ENCODE peak calls at places on chromosomes 1 and 21, in four cellular contexts. I is IMR-90; U is aorta; Z is CD8-positive, alpha-beta memory T cell. N is an unnamed sample. For H3K4me1, the result is how much of the 10 kb centered on the place peaks cover.

GRCh38 chr1:93395195-93395594 is 49.5 kb downstream of the DR1 start:
- DNase-seq in I (peak), Z (no peak), U (no peak), N (no peak)

GRCh38 chr1:68442822-68443556 is 6.8 kb downstream of the RPE65 start:
- DNase-seq in U (no peak), Z (no peak), I (peak), N (peak)

GRCh38 chr1:32716312-32717126 is 13.9 kb upstream of the SYNC start:
- DNase-seq in I (no peak), Z (peak), U (no peak), N (peak)

GRCh38 chr1:53543130-53543770 is 84.1 kb downstream of the DMRTB1 start:
- DNase-seq in I (no peak), U (peak), Z (no peak), N (no peak)

GRCh38 chr21:19440792-19441494 is 1037.4 kb upstream of the TMPRSS15 start:
- DNase-seq in U (no peak), Z (no peak), I (no peak), N (no peak)

GRCh38 chr1:179090522-179090921 is 8.7 kb downstream of the TOR3A start:
- DNase-seq in Z (no peak), U (peak), I (no peak), N (peak)

GRCh38 chr1:42730988-42731387 is 9.0 kb downstream of the CLDN19 start:
- DNase-seq in U (no peak), Z (no peak), I (no peak), N (no peak)

GRCh38 chr1:100868364-100868995 is 26.2 kb downstream of the EXTL2 start:
- DNase-seq in I (peak), Z (no peak), U (no peak), N (no peak)

GRCh38 chr21:45481566-45481965 is 60.7 kb downstream of the SLC19A1 start:
- DNase-seq in U (no peak), Z (no peak), I (no peak), N (no peak)

GRCh38 chr1:37932759-37933158 is 14.1 kb downstream of the INPP5B start:
- DNase-seq in I (peak), U (no peak), Z (no peak), N (no peak)

GRCh38 chr21:26115346-26115745 is 55.2 kb downstream of the APP start:
- DNase-seq in U (no peak), I (no peak), Z (no peak), N (no peak)

GRCh38 chr1:117467336-117467735 is 100.1 kb downstream of the MAN1A2 start:
- DNase-seq in U (no peak), Z (no peak), I (peak), N (no peak)

GRCh38 chr1:20698195-20698910 is 19.5 kb downstream of the KIF17 start:
- DNase-seq in I (peak), Z (no peak), U (no peak), N (no peak)

GRCh38 chr1:64482720-64483119 is 12.8 kb downstream of the CACHD1 start:
- DNase-seq in Z (no peak), U (no peak), I (no peak), N (no peak)

GRCh38 chr1:39901486-39902120 is at the start of gene MYCL:
- DNase-seq in U (peak), Z (peak), I (peak), N (peak)

GRCh38 chr1:25037174-25038074 is 107.3 kb upstream of the RUNX3 start:
- DNase-seq in I (peak), Z (peak), U (no peak), N (no peak)
- H3K4me1 ChIP-seq in I (under half), Z (half or more), U (under half), N (under half)

GRCh38 chr1:154940880-154941228 is 4.3 kb upstream of the PMVK start:
- DNase-seq in I (no peak), U (no peak), Z (no peak), N (no peak)
- H3K4me1 ChIP-seq in I (under half), U (under half), Z (half or more), N (under half)

DNA sequence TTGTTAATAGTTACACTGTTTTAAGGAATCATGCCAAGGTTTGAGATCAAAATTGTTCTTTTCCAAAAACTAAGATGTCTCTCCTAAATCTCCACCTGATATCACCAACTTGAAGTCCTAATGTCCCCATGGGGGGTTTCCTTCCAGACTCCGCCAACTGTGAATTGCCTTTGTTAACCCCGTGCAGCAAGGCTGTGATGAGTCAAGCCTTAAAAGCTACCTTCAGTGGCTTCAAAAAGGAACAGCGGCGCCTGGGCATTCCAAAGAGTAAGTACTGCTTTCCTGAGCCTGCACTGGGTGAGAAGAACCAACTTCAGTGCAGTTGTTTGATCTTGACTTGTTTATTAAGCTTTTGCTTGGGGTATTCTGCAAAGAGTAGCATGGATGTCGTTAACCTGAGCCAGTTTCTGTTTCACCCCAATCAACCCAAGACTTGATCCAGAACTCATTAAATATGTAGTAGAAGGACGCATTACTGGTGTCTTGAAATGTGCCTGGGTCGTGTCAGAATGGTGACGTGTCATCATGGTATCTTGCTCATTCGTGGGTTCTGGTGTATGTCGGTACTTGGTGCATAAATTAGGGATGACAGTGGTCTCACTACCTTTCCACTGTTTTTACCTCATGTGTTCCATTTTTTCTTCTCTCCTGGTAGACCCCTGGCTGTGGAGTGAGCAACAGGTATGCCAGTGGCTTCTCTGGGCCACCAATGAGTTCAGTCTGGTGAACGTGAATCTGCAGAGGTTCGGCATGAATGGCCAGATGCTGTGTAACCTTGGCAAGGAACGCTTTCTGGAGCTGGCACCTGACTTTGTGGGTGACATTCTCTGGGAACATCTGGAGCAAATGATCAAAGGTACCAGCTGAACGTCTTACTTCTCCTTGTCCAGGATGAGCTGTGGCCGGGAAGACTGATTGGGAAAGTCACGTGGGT is 8.7 kb downstream of the ETS2 start:
- DNase-seq in Z (no peak), U (no peak), I (no peak), N (no peak)
- H3K4me1 ChIP-seq in Z (under half), U (under half), I (under half), N (under half)

GRCh38 chr1:12600880-12601633 is 17.0 kb downstream of the DHRS3 start:
- DNase-seq in I (no peak), Z (peak), U (no peak), N (peak)
- H3K4me1 ChIP-seq in I (under half), Z (half or more), U (under half), N (half or more)

GRCh38 chr1:155014709-155015508 is 12.3 kb downstream of the ZBTB7B start:
- DNase-seq in I (no peak), Z (no peak), U (no peak), N (no peak)

GRCh38 chr1:155017946-155018316 is 15.3 kb downstream of the ZBTB7B start:
- DNase-seq in I (no peak), U (no peak), Z (no peak), N (no peak)

GRCh38 chr1:155015527-155016230 is 13.1 kb downstream of the ZBTB7B start:
- DNase-seq in U (no peak), I (no peak), Z (no peak), N (no peak)

GRCh38 chr1:155017021-155017945 is 14.7 kb downstream of the ZBTB7B start:
- DNase-seq in I (peak), U (peak), Z (peak), N (peak)

GRCh38 chr1:155016231-155016831 is 13.7 kb downstream of the ZBTB7B start:
- DNase-seq in U (no peak), I (no peak), Z (no peak), N (no peak)
- H3K4me1 ChIP-seq in U (under half), I (under half), Z (half or more), N (under half)